ENCODE peak calls at places on chromosomes 11 and 22, in four cellular contexts. F is NCI-H1092, J is H7, O is occipital lobe. B is an unnamed sample.

GRCh38 chr22:49349181-49349835 is 478.4 kb downstream of the BRD1 start:
- DNase-seq in F (no peak), J (no peak), O (no peak), B (peak)

GRCh38 chr11:37449146-37449545 is 851.1 kb upstream of the RAG2 start:
- DNase-seq in F (no peak), J (peak), O (peak), B (no peak)

GRCh38 chr22:42509548-42509947 is 10.0 kb downstream of the RRP7A start:
- DNase-seq in F (no peak), J (no peak), O (no peak), B (no peak)

GRCh38 chr11:91326280-91326679 is 898.3 kb upstream of the FAT3 start:
- DNase-seq in F (no peak), J (no peak), O (no peak), B (no peak)

GRCh38 chr11:71180694-71181466 is 71.5 kb downstream of the SHANK2 start:
- DNase-seq in F (no peak), J (no peak), O (no peak), B (peak)

GRCh38 chr22:32622762-32623147 is 148.1 kb downstream of the FBXO7 start:
- DNase-seq in F (no peak), J (no peak), O (no peak), B (no peak)

GRCh38 chr22:45604239-45604711 is 67.4 kb upstream of the ATXN10 start:
- DNase-seq in F (no peak), J (no peak), O (no peak), B (no peak)

GRCh38 chr22:39094717-39095389 is 2.2 kb upstream of the APOBEC3H start:
- DNase-seq in F (no peak), J (peak), O (no peak), B (no peak)

GRCh38 chr11:82871646-82872045 is 28.6 kb downstream of the PRCP start:
- DNase-seq in F (no peak), J (no peak), O (no peak), B (no peak)

GRCh38 chr22:47600791-47601400 is 838.4 kb downstream of the TBC1D22A start:
- DNase-seq in F (no peak), J (no peak), O (no peak), B (no peak)

GRCh38 chr11:121099885-121100284 is 1.2 kb upstream of the TECTA start:
- DNase-seq in F (no peak), J (no peak), O (no peak), B (no peak)

GRCh38 chr11:82718307-82718706 is 15.4 kb downstream of the FAM181B start:
- DNase-seq in F (peak), J (peak), O (peak), B (peak)

GRCh38 chr11:30326911-30327310 is 4.0 kb downstream of the ARL14EP start:
- DNase-seq in F (no peak), J (no peak), O (no peak), B (no peak)

GRCh38 chr11:102197759-102198158 is 87.5 kb downstream of the YAP1 start:
- DNase-seq in F (no peak), J (peak), O (no peak), B (no peak)

GRCh38 chr11:47241740-47242400 is 6.7 kb downstream of the ACP2 start:
- DNase-seq in F (no peak), J (no peak), O (no peak), B (no peak)

GRCh38 chr22:33300165-33300564 is 242.0 kb upstream of the SYN3 start:
- DNase-seq in F (no peak), J (no peak), O (no peak), B (no peak)

GRCh38 chr11:27619936-27620335 is 80.3 kb downstream of the BDNF start:
- DNase-seq in F (no peak), J (no peak), O (no peak), B (no peak)

GRCh38 chr11:117410861-117411725 is 83.4 kb downstream of the CEP164 start:
- DNase-seq in F (peak), J (peak), O (no peak), B (peak)

GRCh38 chr22:47173535-47174021 is 411.1 kb downstream of the TBC1D22A start:
- DNase-seq in F (no peak), J (no peak), O (no peak), B (no peak)

GRCh38 chr11:19244621-19245020 is 3.9 kb upstream of the E2F8 start:
- DNase-seq in F (no peak), J (no peak), O (no peak), B (no peak)

GRCh38 chr22:46471901-46472721 is 65.3 kb downstream of the CELSR1 start:
- DNase-seq in F (no peak), J (peak), O (no peak), B (no peak)

GRCh38 chr11:79458712-79459111 is 17.9 kb upstream of the TENM4 start:
- DNase-seq in F (no peak), J (no peak), O (no peak), B (peak)

GRCh38 chr11:64378335-64378884 is 19.4 kb downstream of the RPS6KA4 start:
- DNase-seq in F (peak), J (no peak), O (peak), B (no peak)

GRCh38 chr22:48603621-48604320 is 1223.9 kb downstream of the BRD1 start:
- DNase-seq in F (no peak), J (no peak), O (no peak), B (no peak)

GRCh38 chr11:44747339-44747738 is 20.6 kb downstream of the TSPAN18 start:
- DNase-seq in F (no peak), J (no peak), O (no peak), B (no peak)

GRCh38 chr22:32501797-32502290 is 27.2 kb downstream of the FBXO7 start:
- DNase-seq in F (no peak), J (no peak), O (no peak), B (no peak)

GRCh38 chr22:22773427-22773826 is 114.2 kb upstream of the IGLL5 start:
- DNase-seq in F (no peak), J (no peak), O (no peak), B (no peak)

GRCh38 chr11:57476883-57477506 is 16.7 kb downstream of the RTN4RL2 start:
- DNase-seq in F (no peak), J (peak), O (no peak), B (peak)

GRCh38 chr11:130180491-130180890 is 20.9 kb downstream of the ST14 start:
- DNase-seq in F (no peak), J (no peak), O (peak), B (peak)

GRCh38 chr11:12686246-12687060 is 12.2 kb downstream of the TEAD1 start:
- DNase-seq in F (no peak), J (no peak), O (no peak), B (no peak)

GRCh38 chr11:11450744-11451362 is 97.8 kb upstream of the CSNK2A3 start:
- DNase-seq in F (no peak), J (no peak), O (no peak), B (no peak)

GRCh38 chr22:37303821-37304274 is 21.5 kb downstream of the CYTH4 start:
- DNase-seq in F (no peak), J (no peak), O (peak), B (no peak)